ENCODE peak calls at places on chromosome 3, in eight cellular contexts. One of them, this sample, is unnamed.

GRCh38 chr3:188026191-188026968 is 127.6 kb upstream of the LPP start:
- DNase-seq in left ventricle myocardium superior: no peak
- DNase-seq in cerebellar cortex: no peak
- DNase-seq in fibroblast of pulmonary artery: no peak
- DNase-seq in breast epithelium: no peak
- DNase-seq in HepG2: peak
- DNase-seq in CD4-positive, alpha-beta memory T cell: no peak
- DNase-seq in foreskin fibroblast: no peak
- DNase-seq in this sample: no peak

GRCh38 chr3:172221550-172221949 is 182.2 kb downstream of the FNDC3B start:
- DNase-seq in HepG2: no peak
- DNase-seq in CD4-positive, alpha-beta memory T cell: no peak
- DNase-seq in left ventricle myocardium superior: no peak
- DNase-seq in cerebellar cortex: no peak
- DNase-seq in breast epithelium: no peak
- DNase-seq in fibroblast of pulmonary artery: peak
- DNase-seq in foreskin fibroblast: peak
- DNase-seq in this sample: no peak

GRCh38 chr3:5264896-5265770 is 77.6 kb downstream of the EDEM1 start:
- DNase-seq in cerebellar cortex: no peak
- DNase-seq in fibroblast of pulmonary artery: no peak
- DNase-seq in CD4-positive, alpha-beta memory T cell: no peak
- DNase-seq in breast epithelium: no peak
- DNase-seq in left ventricle myocardium superior: no peak
- DNase-seq in HepG2: no peak
- DNase-seq in foreskin fibroblast: no peak
- DNase-seq in this sample: no peak

GRCh38 chr3:42663581-42664442 is 10.3 kb downstream of the ZBTB47 start:
- DNase-seq in fibroblast of pulmonary artery: no peak
- DNase-seq in left ventricle myocardium superior: peak
- DNase-seq in foreskin fibroblast: no peak
- DNase-seq in HepG2: no peak
- DNase-seq in CD4-positive, alpha-beta memory T cell: no peak
- DNase-seq in cerebellar cortex: no peak
- DNase-seq in breast epithelium: no peak
- DNase-seq in this sample: no peak

GRCh38 chr3:111081008-111081545 is 9.5 kb downstream of the NECTIN3 start:
- DNase-seq in fibroblast of pulmonary artery: peak
- DNase-seq in HepG2: no peak
- DNase-seq in breast epithelium: no peak
- DNase-seq in foreskin fibroblast: no peak
- DNase-seq in CD4-positive, alpha-beta memory T cell: no peak
- DNase-seq in cerebellar cortex: no peak
- DNase-seq in left ventricle myocardium superior: no peak
- DNase-seq in this sample: no peak

GRCh38 chr3:133941390-133941789 is 45.7 kb upstream of the RAB6B start:
- DNase-seq in CD4-positive, alpha-beta memory T cell: no peak
- DNase-seq in cerebellar cortex: no peak
- DNase-seq in fibroblast of pulmonary artery: peak
- DNase-seq in left ventricle myocardium superior: no peak
- DNase-seq in HepG2: no peak
- DNase-seq in breast epithelium: no peak
- DNase-seq in foreskin fibroblast: peak
- DNase-seq in this sample: no peak

GRCh38 chr3:67580430-67581000 is 73.9 kb downstream of the SUCLG2 start:
- DNase-seq in cerebellar cortex: no peak
- DNase-seq in breast epithelium: no peak
- DNase-seq in foreskin fibroblast: no peak
- DNase-seq in CD4-positive, alpha-beta memory T cell: no peak
- DNase-seq in HepG2: no peak
- DNase-seq in fibroblast of pulmonary artery: no peak
- DNase-seq in left ventricle myocardium superior: no peak
- DNase-seq in this sample: no peak

GRCh38 chr3:182216311-182216970 is 504.7 kb downstream of the SOX2 start:
- DNase-seq in CD4-positive, alpha-beta memory T cell: no peak
- DNase-seq in breast epithelium: no peak
- DNase-seq in left ventricle myocardium superior: no peak
- DNase-seq in fibroblast of pulmonary artery: no peak
- DNase-seq in HepG2: no peak
- DNase-seq in foreskin fibroblast: no peak
- DNase-seq in cerebellar cortex: no peak
- DNase-seq in this sample: no peak

GRCh38 chr3:155078959-155079794 is 942 bp upstream of the MME start:
- DNase-seq in CD4-positive, alpha-beta memory T cell: no peak
- DNase-seq in foreskin fibroblast: no peak
- DNase-seq in breast epithelium: no peak
- DNase-seq in cerebellar cortex: peak
- DNase-seq in left ventricle myocardium superior: no peak
- DNase-seq in fibroblast of pulmonary artery: peak
- DNase-seq in HepG2: no peak
- DNase-seq in this sample: no peak

GRCh38 chr3:11576453-11576852 is 67.3 kb downstream of the VGLL4 start:
- DNase-seq in cerebellar cortex: no peak
- DNase-seq in breast epithelium: no peak
- DNase-seq in CD4-positive, alpha-beta memory T cell: no peak
- DNase-seq in left ventricle myocardium superior: no peak
- DNase-seq in HepG2: no peak
- DNase-seq in foreskin fibroblast: no peak
- DNase-seq in fibroblast of pulmonary artery: no peak
- DNase-seq in this sample: no peak

GRCh38 chr3:4474683-4475490 is 7.8 kb upstream of the SUMF1 start:
- DNase-seq in left ventricle myocardium superior: no peak
- DNase-seq in foreskin fibroblast: peak
- DNase-seq in CD4-positive, alpha-beta memory T cell: no peak
- DNase-seq in HepG2: no peak
- DNase-seq in cerebellar cortex: no peak
- DNase-seq in breast epithelium: no peak
- DNase-seq in fibroblast of pulmonary artery: peak
- DNase-seq in this sample: no peak

GRCh38 chr3:190265795-190266194 is 56.5 kb downstream of the CLDN1 start:
- DNase-seq in left ventricle myocardium superior: no peak
- DNase-seq in CD4-positive, alpha-beta memory T cell: no peak
- DNase-seq in foreskin fibroblast: peak
- DNase-seq in HepG2: no peak
- DNase-seq in cerebellar cortex: no peak
- DNase-seq in breast epithelium: no peak
- DNase-seq in fibroblast of pulmonary artery: peak
- DNase-seq in this sample: no peak

GRCh38 chr3:130539005-130539404 is 22.0 kb downstream of the COL6A6 start:
- DNase-seq in foreskin fibroblast: peak
- DNase-seq in HepG2: peak
- DNase-seq in CD4-positive, alpha-beta memory T cell: peak
- DNase-seq in breast epithelium: no peak
- DNase-seq in cerebellar cortex: peak
- DNase-seq in fibroblast of pulmonary artery: peak
- DNase-seq in left ventricle myocardium superior: peak
- DNase-seq in this sample: peak

GRCh38 chr3:40387001-40387894 is at the start of gene ENTPD3:
- DNase-seq in left ventricle myocardium superior: peak
- DNase-seq in breast epithelium: no peak
- DNase-seq in HepG2: no peak
- DNase-seq in CD4-positive, alpha-beta memory T cell: peak
- DNase-seq in foreskin fibroblast: peak
- DNase-seq in cerebellar cortex: peak
- DNase-seq in fibroblast of pulmonary artery: no peak
- DNase-seq in this sample: no peak

GRCh38 chr3:195042741-195043611 is 228.0 kb downstream of the XXYLT1 start:
- DNase-seq in breast epithelium: no peak
- DNase-seq in left ventricle myocardium superior: no peak
- DNase-seq in foreskin fibroblast: no peak
- DNase-seq in HepG2: no peak
- DNase-seq in cerebellar cortex: no peak
- DNase-seq in CD4-positive, alpha-beta memory T cell: no peak
- DNase-seq in fibroblast of pulmonary artery: no peak
- DNase-seq in this sample: no peak

GRCh38 chr3:69009559-69010410 is 3.7 kb downstream of the EOGT start:
- DNase-seq in breast epithelium: no peak
- DNase-seq in left ventricle myocardium superior: no peak
- DNase-seq in CD4-positive, alpha-beta memory T cell: no peak
- DNase-seq in cerebellar cortex: no peak
- DNase-seq in HepG2: no peak
- DNase-seq in fibroblast of pulmonary artery: peak
- DNase-seq in foreskin fibroblast: peak
- DNase-seq in this sample: no peak

GRCh38 chr3:9957214-9957613 is 5.0 kb upstream of the PRRT3 start:
- DNase-seq in cerebellar cortex: no peak
- DNase-seq in HepG2: no peak
- DNase-seq in fibroblast of pulmonary artery: no peak
- DNase-seq in breast epithelium: no peak
- DNase-seq in foreskin fibroblast: no peak
- DNase-seq in left ventricle myocardium superior: no peak
- DNase-seq in CD4-positive, alpha-beta memory T cell: no peak
- DNase-seq in this sample: no peak

GRCh38 chr3:71425491-71426071 is 157.9 kb downstream of the FOXP1 start:
- DNase-seq in left ventricle myocardium superior: no peak
- DNase-seq in cerebellar cortex: no peak
- DNase-seq in foreskin fibroblast: peak
- DNase-seq in fibroblast of pulmonary artery: no peak
- DNase-seq in breast epithelium: no peak
- DNase-seq in HepG2: no peak
- DNase-seq in CD4-positive, alpha-beta memory T cell: no peak
- DNase-seq in this sample: no peak

GRCh38 chr3:69972672-69973071 is 26.9 kb upstream of the SAMMSON start:
- DNase-seq in CD4-positive, alpha-beta memory T cell: no peak
- DNase-seq in cerebellar cortex: no peak
- DNase-seq in foreskin fibroblast: no peak
- DNase-seq in HepG2: no peak
- DNase-seq in breast epithelium: no peak
- DNase-seq in left ventricle myocardium superior: no peak
- DNase-seq in fibroblast of pulmonary artery: no peak
- DNase-seq in this sample: no peak

GRCh38 chr3:122609798-122610559 is 32.5 kb downstream of the PARP15 start:
- DNase-seq in HepG2: no peak
- DNase-seq in foreskin fibroblast: peak
- DNase-seq in fibroblast of pulmonary artery: peak
- DNase-seq in cerebellar cortex: no peak
- DNase-seq in left ventricle myocardium superior: no peak
- DNase-seq in breast epithelium: no peak
- DNase-seq in CD4-positive, alpha-beta memory T cell: no peak
- DNase-seq in this sample: no peak

GRCh38 chr3:65811050-65811766 is 227.5 kb downstream of the MAGI1 start:
- DNase-seq in breast epithelium: no peak
- DNase-seq in cerebellar cortex: peak
- DNase-seq in left ventricle myocardium superior: peak
- DNase-seq in fibroblast of pulmonary artery: peak
- DNase-seq in HepG2: no peak
- DNase-seq in foreskin fibroblast: no peak
- DNase-seq in CD4-positive, alpha-beta memory T cell: no peak
- DNase-seq in this sample: peak

GRCh38 chr3:110456438-110457138 is 615.0 kb upstream of the NECTIN3 start:
- DNase-seq in left ventricle myocardium superior: no peak
- DNase-seq in foreskin fibroblast: no peak
- DNase-seq in breast epithelium: no peak
- DNase-seq in CD4-positive, alpha-beta memory T cell: no peak
- DNase-seq in HepG2: no peak
- DNase-seq in cerebellar cortex: no peak
- DNase-seq in fibroblast of pulmonary artery: no peak
- DNase-seq in this sample: no peak

GRCh38 chr3:172332256-172333041 is 115.8 kb downstream of the GHSR start:
- DNase-seq in breast epithelium: no peak
- DNase-seq in CD4-positive, alpha-beta memory T cell: peak
- DNase-seq in foreskin fibroblast: peak
- DNase-seq in HepG2: peak
- DNase-seq in left ventricle myocardium superior: peak
- DNase-seq in fibroblast of pulmonary artery: peak
- DNase-seq in cerebellar cortex: peak
- DNase-seq in this sample: peak

GRCh38 chr3:169457807-169458206 is 205.7 kb downstream of the MECOM start:
- DNase-seq in foreskin fibroblast: no peak
- DNase-seq in fibroblast of pulmonary artery: no peak
- DNase-seq in HepG2: no peak
- DNase-seq in breast epithelium: no peak
- DNase-seq in cerebellar cortex: no peak
- DNase-seq in CD4-positive, alpha-beta memory T cell: no peak
- DNase-seq in left ventricle myocardium superior: no peak
- DNase-seq in this sample: no peak

GRCh38 chr3:49025005-49025792 is 3.3 kb downstream of the NDUFAF3 start:
- DNase-seq in HepG2: no peak
- DNase-seq in breast epithelium: no peak
- DNase-seq in foreskin fibroblast: no peak
- DNase-seq in CD4-positive, alpha-beta memory T cell: no peak
- DNase-seq in left ventricle myocardium superior: no peak
- DNase-seq in fibroblast of pulmonary artery: no peak
- DNase-seq in cerebellar cortex: no peak
- DNase-seq in this sample: no peak

GRCh38 chr3:143242101-143242500 is 122.5 kb downstream of the CHST2 start:
- DNase-seq in CD4-positive, alpha-beta memory T cell: no peak
- DNase-seq in left ventricle myocardium superior: no peak
- DNase-seq in HepG2: no peak
- DNase-seq in foreskin fibroblast: peak
- DNase-seq in fibroblast of pulmonary artery: no peak
- DNase-seq in breast epithelium: no peak
- DNase-seq in cerebellar cortex: no peak
- DNase-seq in this sample: no peak

GRCh38 chr3:112629425-112629824 is 11.5 kb downstream of the CCDC80 start:
- DNase-seq in left ventricle myocardium superior: peak
- DNase-seq in fibroblast of pulmonary artery: peak
- DNase-seq in cerebellar cortex: no peak
- DNase-seq in foreskin fibroblast: peak
- DNase-seq in CD4-positive, alpha-beta memory T cell: no peak
- DNase-seq in HepG2: no peak
- DNase-seq in breast epithelium: no peak
- DNase-seq in this sample: no peak

GRCh38 chr3:29324180-29324651 is 43.3 kb downstream of the RBMS3 start:
- DNase-seq in fibroblast of pulmonary artery: peak
- DNase-seq in foreskin fibroblast: peak
- DNase-seq in breast epithelium: no peak
- DNase-seq in cerebellar cortex: no peak
- DNase-seq in left ventricle myocardium superior: peak
- DNase-seq in HepG2: no peak
- DNase-seq in CD4-positive, alpha-beta memory T cell: no peak
- DNase-seq in this sample: no peak

GRCh38 chr3:71684752-71685151 is 40.5 kb downstream of the EIF4E3 start:
- DNase-seq in fibroblast of pulmonary artery: peak
- DNase-seq in left ventricle myocardium superior: no peak
- DNase-seq in HepG2: no peak
- DNase-seq in foreskin fibroblast: peak
- DNase-seq in CD4-positive, alpha-beta memory T cell: no peak
- DNase-seq in breast epithelium: no peak
- DNase-seq in cerebellar cortex: peak
- DNase-seq in this sample: no peak

GRCh38 chr3:102536479-102536878 is 101.7 kb downstream of the ZPLD1 start:
- DNase-seq in cerebellar cortex: peak
- DNase-seq in left ventricle myocardium superior: no peak
- DNase-seq in CD4-positive, alpha-beta memory T cell: peak
- DNase-seq in fibroblast of pulmonary artery: peak
- DNase-seq in breast epithelium: no peak
- DNase-seq in HepG2: peak
- DNase-seq in foreskin fibroblast: peak
- DNase-seq in this sample: no peak

GRCh38 chr3:134057006-134057832 is 27.5 kb upstream of the SLCO2A1 start:
- DNase-seq in cerebellar cortex: no peak
- DNase-seq in HepG2: no peak
- DNase-seq in breast epithelium: no peak
- DNase-seq in left ventricle myocardium superior: no peak
- DNase-seq in CD4-positive, alpha-beta memory T cell: no peak
- DNase-seq in fibroblast of pulmonary artery: peak
- DNase-seq in foreskin fibroblast: peak
- DNase-seq in this sample: no peak